ENCODE peak calls at places on chromosome 17, in nine cellular contexts. M is stomach, Y is tibial nerve, G is endothelial cell of umbilical vein, Z is Caco-2, V is prostate gland, Q is mammary epithelial cell, P is ovary, O is A549. K is an unnamed sample.
A peak's percentile ranks its signal among the peaks of the same experiment; 100 is the strongest.

GRCh38 chr17:17739388-17740066 is 58.3 kb downstream of the RAI1 start:
- DNase-seq in M (peak; percentile 50), Y (no peak), G (peak; percentile 40), Z (no peak), V (no peak), Q (peak; percentile 42), P (peak; percentile 76), O (peak; percentile 88), K (peak; percentile 64)

GRCh38 chr17:46002311-46002972 is 3.4 kb downstream of the STH start:
- DNase-seq in M (peak; percentile 83), Y (peak; percentile 81), G (peak; percentile 60), Z (peak; percentile 73), V (peak; percentile 68), Q (peak; percentile 41), P (peak; percentile 73), O (peak; percentile 78), K (peak; percentile 72)

GRCh38 chr17:78993241-78993956 is 13.7 kb upstream of the LGALS3BP start:
- DNase-seq in M (peak; percentile 72), Y (peak; percentile 76), G (peak; percentile 72), Z (peak; percentile 60), V (no peak), Q (no peak), P (peak; percentile 78), O (peak; percentile 78), K (peak; percentile 78)

GRCh38 chr17:8994319-8994718 is 27.0 kb upstream of the NTN1 start:
- DNase-seq in M (peak; percentile 68), Y (peak; percentile 31), G (peak; percentile 47), Z (peak; percentile 47), V (no peak), Q (peak; percentile 31), P (no peak), O (no peak), K (peak; percentile 82)

GRCh38 chr17:9239260-9239820 is 218.0 kb downstream of the NTN1 start:
- DNase-seq in M (peak; percentile 27), Y (no peak), G (peak; percentile 44), Z (no peak), V (no peak), Q (no peak), P (peak; percentile 52), O (no peak), K (no peak)

GRCh38 chr17:30573603-30574175 is 96.5 kb downstream of the GOSR1 start:
- DNase-seq in M (no peak), Y (no peak), G (no peak), Z (no peak), V (no peak), Q (no peak), P (no peak), O (no peak), K (peak; percentile 8)

GRCh38 chr17:72187544-72187943 is 66.7 kb downstream of the SOX9 start:
- DNase-seq in M (peak; percentile 72), Y (peak; percentile 56), G (no peak), Z (no peak), V (peak; percentile 64), Q (no peak), P (no peak), O (no peak), K (no peak)

GRCh38 chr17:19022128-19022527 is 17.6 kb upstream of the FAM83G start:
- DNase-seq in M (no peak), Y (no peak), G (no peak), Z (no peak), V (no peak), Q (no peak), P (no peak), O (no peak), K (no peak)

GRCh38 chr17:68792042-68792685 is 163.0 kb downstream of the ABCA8 start:
- DNase-seq in M (no peak), Y (no peak), G (no peak), Z (no peak), V (no peak), Q (no peak), P (no peak), O (no peak), K (no peak)

GRCh38 chr17:67276075-67276474 is 31.1 kb upstream of the HELZ start:
- DNase-seq in M (no peak), Y (no peak), G (peak; percentile 31), Z (peak; percentile 56), V (no peak), Q (no peak), P (no peak), O (no peak), K (peak; percentile 80)

GRCh38 chr17:72998343-72998742 is 94.1 kb downstream of the SLC39A11 start:
- DNase-seq in M (no peak), Y (no peak), G (no peak), Z (no peak), V (no peak), Q (no peak), P (no peak), O (no peak), K (no peak)

GRCh38 chr17:74353446-74354060 is 8.1 kb downstream of the BTBD17 start:
- DNase-seq in M (no peak), Y (no peak), G (no peak), Z (no peak), V (no peak), Q (no peak), P (no peak), O (no peak), K (peak; percentile 93)

GRCh38 chr17:43857141-43857540 is 10.2 kb downstream of the CD300LG start:
- DNase-seq in M (no peak), Y (no peak), G (no peak), Z (peak; percentile 25), V (no peak), Q (no peak), P (no peak), O (no peak), K (no peak)

GRCh38 chr17:34673516-34673915 is 94.1 kb downstream of the TMEM132E start:
- DNase-seq in M (no peak), Y (no peak), G (no peak), Z (no peak), V (no peak), Q (no peak), P (no peak), O (no peak), K (no peak)

GRCh38 chr17:62064029-62064790 is 868 bp downstream of the MED13 start:
- DNase-seq in M (no peak), Y (no peak), G (peak; percentile 64), Z (no peak), V (peak; percentile 21), Q (peak; percentile 48), P (no peak), O (peak; percentile 28), K (no peak)

GRCh38 chr17:8046929-8047768 is 8.3 kb downstream of the ALOX15B start:
- DNase-seq in M (no peak), Y (no peak), G (no peak), Z (no peak), V (no peak), Q (no peak), P (no peak), O (no peak), K (no peak)

GRCh38 chr17:2171725-2172446 is 117.0 kb downstream of the HIC1 start:
- DNase-seq in M (peak; percentile 74), Y (peak; percentile 58), G (peak; percentile 98), Z (no peak), V (peak; percentile 84), Q (peak; percentile 72), P (peak; percentile 87), O (no peak), K (no peak)

GRCh38 chr17:80352991-80353665 is 61.8 kb upstream of the ENDOV start:
- DNase-seq in M (no peak), Y (no peak), G (no peak), Z (no peak), V (no peak), Q (no peak), P (peak; percentile 27), O (no peak), K (no peak)

GRCh38 chr17:81030726-81031570 is 4.0 kb upstream of the BAIAP2 start:
- DNase-seq in M (no peak), Y (no peak), G (peak; percentile 32), Z (no peak), V (no peak), Q (no peak), P (peak; percentile 42), O (no peak), K (peak; percentile 13)

GRCh38 chr17:39826334-39826733 is 37.8 kb downstream of the IKZF3 start:
- DNase-seq in M (no peak), Y (no peak), G (no peak), Z (no peak), V (no peak), Q (no peak), P (no peak), O (no peak), K (no peak)
- H3K9me3 ChIP-seq in M (peaks cover 9% of the 10 kb centered on the region), Y (no peaks in the 10 kb centered on the region), G (peaks cover 2% of the 10 kb centered on the region), Z (peaks cover 23% of the 10 kb centered on the region), V (no peaks in the 10 kb centered on the region), Q (peaks cover 10% of the 10 kb centered on the region), P (no peaks in the 10 kb centered on the region), O (peaks cover 30% of the 10 kb centered on the region), K (peaks cover 24% of the 10 kb centered on the region)

DNA sequence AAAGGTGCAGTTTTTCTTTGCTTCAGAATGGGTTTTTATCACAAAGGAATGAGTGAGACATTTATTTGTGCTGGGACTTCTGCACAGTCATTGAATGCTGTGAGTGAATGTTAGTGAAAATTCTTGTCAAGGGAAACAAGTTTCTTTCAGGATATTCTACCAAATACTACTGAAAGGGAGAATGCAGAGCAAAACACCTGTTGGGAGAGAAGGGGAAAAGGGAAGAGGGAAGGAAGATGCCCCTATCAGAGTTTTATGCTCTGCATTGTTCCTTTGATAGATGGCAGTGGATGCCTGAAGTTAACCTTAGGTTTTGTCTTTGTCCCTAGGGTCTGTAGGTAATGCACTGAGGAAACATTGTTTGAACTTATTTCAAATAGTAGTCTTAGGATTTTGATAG is 3.1 kb downstream of the GGNBP2 start:
- DNase-seq in M (no peak), Y (no peak), G (no peak), Z (no peak), V (no peak), Q (no peak), P (no peak), O (no peak), K (no peak)
- H3K4me3 ChIP-seq in M (peak overlapping the region; percentile 90), Y (no peak overlapping the region), G (no peak overlapping the region), Z (no peak overlapping the region), V (no peak overlapping the region), Q (peak overlapping the region; percentile 81), P (no peak overlapping the region), O (peak overlapping the region; percentile 81), K (no peak overlapping the region)

DNA sequence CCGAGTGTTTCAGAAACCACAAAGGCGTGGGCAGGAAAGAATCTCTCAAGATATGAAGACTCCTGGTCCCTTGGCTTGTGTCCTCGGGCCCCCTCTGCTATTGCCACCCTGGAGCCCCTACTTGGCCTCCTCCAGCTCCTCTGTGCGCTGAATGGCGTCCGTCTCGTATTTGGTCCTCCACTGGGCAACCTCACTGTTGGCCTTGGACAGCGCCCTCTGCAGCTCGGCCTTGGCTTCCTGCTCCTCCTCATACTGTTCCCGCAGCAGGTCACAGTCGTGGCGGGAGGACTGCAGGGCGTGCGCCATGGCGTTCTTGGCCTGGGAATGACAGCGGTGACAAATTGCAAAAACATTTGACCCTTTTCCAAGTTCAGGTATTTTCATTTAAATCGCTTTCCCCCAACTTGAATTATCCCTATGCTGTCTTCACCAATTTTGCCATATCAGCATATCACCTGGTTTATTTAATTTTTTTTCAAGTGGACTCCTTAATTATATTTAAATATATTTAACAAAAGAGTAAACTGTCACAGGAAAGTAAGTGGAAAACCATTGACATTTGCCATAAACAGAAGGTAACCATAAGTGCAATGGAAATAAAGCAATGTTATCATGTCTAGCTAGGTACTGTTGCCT is 59.7 kb downstream of the MYH13 start:
- DNase-seq in M (no peak), Y (no peak), G (no peak), Z (no peak), V (no peak), Q (no peak), P (no peak), O (no peak), K (no peak)
- TF ChIP-seq CTCF in M (no peak), Y (no peak), G (no peak), Z (no peak), V (no peak), Q (no peak), P (no peak), O (no peak), K (peak; percentile 30)

GRCh38 chr17:26818736-26819135 is 475.2 kb upstream of the WSB1 start:
- DNase-seq in M (no peak), Y (no peak), G (peak; percentile 63), Z (no peak), V (no peak), Q (peak; percentile 35), P (no peak), O (no peak), K (no peak)
- H3K9me3 ChIP-seq in M (peaks cover 95% of the 10 kb centered on the region), Y (no peaks in the 10 kb centered on the region), G (peaks cover 42% of the 10 kb centered on the region), Z (peaks cover 36% of the 10 kb centered on the region), V (no peaks in the 10 kb centered on the region), Q (peaks cover 80% of the 10 kb centered on the region), P (no peaks in the 10 kb centered on the region), O (peaks cover 64% of the 10 kb centered on the region), K (peaks cover 22% of the 10 kb centered on the region)